ENCODE peak calls at places on chromosomes 6 and 20, in four cellular contexts. J is effector CD8-positive, alpha-beta T cell; W is astrocyte of the spinal cord; I is colonic mucosa. X is an unnamed sample.

GRCh38 chr20:46978871-46979536 is 84.4 kb downstream of the EYA2 start:
- DNase-seq in J (no peak), I (no peak), W (no peak), X (no peak)

GRCh38 chr6:113599444-113599843 is 257.7 kb upstream of the MARCKS start:
- DNase-seq in W (peak), I (no peak), J (no peak), X (no peak)

GRCh38 chr6:48449002-48449401 is 338.0 kb upstream of the PTCHD4 start:
- DNase-seq in I (no peak), W (peak), J (no peak), X (no peak)

GRCh38 chr6:89932245-89932802 is 38.1 kb downstream of the GJA10 start:
- DNase-seq in I (no peak), J (no peak), W (no peak), X (no peak)

GRCh38 chr6:144264270-144265060 is 20.7 kb upstream of the UTRN start:
- DNase-seq in W (peak), I (no peak), J (no peak), X (no peak)

GRCh38 chr6:121608270-121608669 is 172.8 kb downstream of the GJA1 start:
- DNase-seq in J (no peak), W (no peak), I (no peak), X (no peak)

GRCh38 chr6:31651602-31652191 is 764 bp downstream of the BAG6 start:
- DNase-seq in J (no peak), W (no peak), I (peak), X (no peak)

GRCh38 chr6:165042912-165043311 is 266.5 kb downstream of the C6orf118 start:
- DNase-seq in I (no peak), J (no peak), W (no peak), X (no peak)

GRCh38 chr6:10555625-10556309 is 34.6 kb downstream of the GCNT2 start:
- DNase-seq in W (peak), I (peak), J (no peak), X (no peak)

GRCh38 chr6:2524090-2524489 is 226.6 kb downstream of the MYLK4 start:
- DNase-seq in I (no peak), J (no peak), W (no peak), X (no peak)

GRCh38 chr6:71107935-71108420 is 151.1 kb upstream of the B3GAT2 start:
- DNase-seq in W (peak), J (no peak), I (no peak), X (no peak)

GRCh38 chr6:137845460-137845859 is 21.6 kb upstream of the TNFAIP3 start:
- DNase-seq in W (no peak), J (no peak), I (no peak), X (no peak)

GRCh38 chr6:90233994-90234393 is 62.6 kb downstream of the BACH2 start:
- DNase-seq in J (peak), I (no peak), W (no peak), X (peak)

X was measured in T-helper 17 cell.